ENCODE peak calls at places on chromosomes 12 and 14, in five cellular contexts. One of them, this sample, is unnamed.

GRCh38 chr12:131153016-131153415 is 199.3 kb downstream of the ADGRD1 start:
- DNase-seq in T47D: no peak
- DNase-seq in stimulated activated CD4-positive, alpha-beta T cell treated with anti-CD3 and anti-CD28 coated beads, Interleukin-15, amount 100 ng/mL, for 24 hours: no peak
- DNase-seq in skeletal muscle cell: no peak
- DNase-seq in T-helper 17 cell: no peak
- DNase-seq in this sample: no peak

GRCh38 chr12:26252946-26253345 is 57.6 kb downstream of the SSPN start:
- DNase-seq in T47D: no peak
- DNase-seq in stimulated activated CD4-positive, alpha-beta T cell treated with anti-CD3 and anti-CD28 coated beads, Interleukin-15, amount 100 ng/mL, for 24 hours: no peak
- DNase-seq in skeletal muscle cell: no peak
- DNase-seq in T-helper 17 cell: no peak
- DNase-seq in this sample: no peak

GRCh38 chr14:64891839-64892375 is 12.2 kb upstream of the SPTB start:
- DNase-seq in T47D: peak
- DNase-seq in stimulated activated CD4-positive, alpha-beta T cell treated with anti-CD3 and anti-CD28 coated beads, Interleukin-15, amount 100 ng/mL, for 24 hours: peak
- DNase-seq in skeletal muscle cell: peak
- DNase-seq in T-helper 17 cell: no peak
- DNase-seq in this sample: no peak

GRCh38 chr12:112677050-112677765 is 114.3 kb upstream of the RPH3A start:
- DNase-seq in T47D: no peak
- DNase-seq in stimulated activated CD4-positive, alpha-beta T cell treated with anti-CD3 and anti-CD28 coated beads, Interleukin-15, amount 100 ng/mL, for 24 hours: no peak
- DNase-seq in skeletal muscle cell: no peak
- DNase-seq in T-helper 17 cell: no peak
- DNase-seq in this sample: no peak

GRCh38 chr12:63955831-63956685 is 111.6 kb downstream of the SRGAP1 start:
- DNase-seq in T47D: no peak
- DNase-seq in stimulated activated CD4-positive, alpha-beta T cell treated with anti-CD3 and anti-CD28 coated beads, Interleukin-15, amount 100 ng/mL, for 24 hours: no peak
- DNase-seq in skeletal muscle cell: peak
- DNase-seq in T-helper 17 cell: no peak
- DNase-seq in this sample: no peak

GRCh38 chr14:92703516-92703915 is 44.9 kb downstream of the LGMN start:
- DNase-seq in T47D: no peak
- DNase-seq in stimulated activated CD4-positive, alpha-beta T cell treated with anti-CD3 and anti-CD28 coated beads, Interleukin-15, amount 100 ng/mL, for 24 hours: no peak
- DNase-seq in skeletal muscle cell: no peak
- DNase-seq in T-helper 17 cell: no peak
- DNase-seq in this sample: no peak

GRCh38 chr14:76576047-76576741 is 185.1 kb upstream of the VASH1 start:
- DNase-seq in T47D: no peak
- DNase-seq in stimulated activated CD4-positive, alpha-beta T cell treated with anti-CD3 and anti-CD28 coated beads, Interleukin-15, amount 100 ng/mL, for 24 hours: no peak
- DNase-seq in skeletal muscle cell: no peak
- DNase-seq in T-helper 17 cell: no peak
- DNase-seq in this sample: no peak

GRCh38 chr12:124392271-124392990 is 97.5 kb downstream of the RFLNA start:
- DNase-seq in T47D: no peak
- DNase-seq in stimulated activated CD4-positive, alpha-beta T cell treated with anti-CD3 and anti-CD28 coated beads, Interleukin-15, amount 100 ng/mL, for 24 hours: peak
- DNase-seq in skeletal muscle cell: no peak
- DNase-seq in T-helper 17 cell: no peak
- DNase-seq in this sample: no peak

GRCh38 chr14:75315143-75315542 is 36.5 kb downstream of the FOS start:
- DNase-seq in T47D: no peak
- DNase-seq in stimulated activated CD4-positive, alpha-beta T cell treated with anti-CD3 and anti-CD28 coated beads, Interleukin-15, amount 100 ng/mL, for 24 hours: no peak
- DNase-seq in skeletal muscle cell: no peak
- DNase-seq in T-helper 17 cell: no peak
- DNase-seq in this sample: no peak

GRCh38 chr14:69323266-69323966 is 63.5 kb downstream of the GALNT16 start:
- DNase-seq in T47D: no peak
- DNase-seq in stimulated activated CD4-positive, alpha-beta T cell treated with anti-CD3 and anti-CD28 coated beads, Interleukin-15, amount 100 ng/mL, for 24 hours: no peak
- DNase-seq in skeletal muscle cell: no peak
- DNase-seq in T-helper 17 cell: no peak
- DNase-seq in this sample: no peak

GRCh38 chr14:23895480-23895879 is 58.1 kb upstream of the DHRS4 start:
- DNase-seq in T47D: peak
- DNase-seq in stimulated activated CD4-positive, alpha-beta T cell treated with anti-CD3 and anti-CD28 coated beads, Interleukin-15, amount 100 ng/mL, for 24 hours: no peak
- DNase-seq in skeletal muscle cell: no peak
- DNase-seq in T-helper 17 cell: no peak
- DNase-seq in this sample: no peak

GRCh38 chr12:116466536-116466935 is 92.6 kb upstream of the MAP1LC3B2 start:
- DNase-seq in T47D: no peak
- DNase-seq in stimulated activated CD4-positive, alpha-beta T cell treated with anti-CD3 and anti-CD28 coated beads, Interleukin-15, amount 100 ng/mL, for 24 hours: no peak
- DNase-seq in skeletal muscle cell: peak
- DNase-seq in T-helper 17 cell: no peak
- DNase-seq in this sample: no peak

GRCh38 chr14:55777867-55778266 is 197.9 kb downstream of the KTN1 start:
- DNase-seq in T47D: no peak
- DNase-seq in stimulated activated CD4-positive, alpha-beta T cell treated with anti-CD3 and anti-CD28 coated beads, Interleukin-15, amount 100 ng/mL, for 24 hours: no peak
- DNase-seq in skeletal muscle cell: no peak
- DNase-seq in T-helper 17 cell: no peak
- DNase-seq in this sample: no peak

GRCh38 chr12:63042646-63043045 is 107.7 kb upstream of the PPM1H start:
- DNase-seq in T47D: no peak
- DNase-seq in stimulated activated CD4-positive, alpha-beta T cell treated with anti-CD3 and anti-CD28 coated beads, Interleukin-15, amount 100 ng/mL, for 24 hours: no peak
- DNase-seq in skeletal muscle cell: no peak
- DNase-seq in T-helper 17 cell: no peak
- DNase-seq in this sample: no peak

GRCh38 chr14:21852061-21852664 is 178.5 kb upstream of the OR4E1 start:
- DNase-seq in T47D: no peak
- DNase-seq in stimulated activated CD4-positive, alpha-beta T cell treated with anti-CD3 and anti-CD28 coated beads, Interleukin-15, amount 100 ng/mL, for 24 hours: peak
- DNase-seq in skeletal muscle cell: no peak
- DNase-seq in T-helper 17 cell: peak
- DNase-seq in this sample: no peak

GRCh38 chr12:47080725-47081502 is 1.2 kb upstream of the AMIGO2 start:
- DNase-seq in T47D: peak
- DNase-seq in stimulated activated CD4-positive, alpha-beta T cell treated with anti-CD3 and anti-CD28 coated beads, Interleukin-15, amount 100 ng/mL, for 24 hours: peak
- DNase-seq in skeletal muscle cell: no peak
- DNase-seq in T-helper 17 cell: peak
- DNase-seq in this sample: no peak

GRCh38 chr12:88579941-88580871 is at the start of gene KITLG:
- DNase-seq in T47D: peak
- DNase-seq in stimulated activated CD4-positive, alpha-beta T cell treated with anti-CD3 and anti-CD28 coated beads, Interleukin-15, amount 100 ng/mL, for 24 hours: peak
- DNase-seq in skeletal muscle cell: peak
- DNase-seq in T-helper 17 cell: no peak
- DNase-seq in this sample: peak

GRCh38 chr14:32703246-32703645 is 235.4 kb upstream of the NPAS3 start:
- DNase-seq in T47D: no peak
- DNase-seq in stimulated activated CD4-positive, alpha-beta T cell treated with anti-CD3 and anti-CD28 coated beads, Interleukin-15, amount 100 ng/mL, for 24 hours: no peak
- DNase-seq in skeletal muscle cell: no peak
- DNase-seq in T-helper 17 cell: no peak
- DNase-seq in this sample: no peak

GRCh38 chr12:53505086-53505485 is 2.2 kb downstream of the NPFF start:
- DNase-seq in T47D: no peak
- DNase-seq in stimulated activated CD4-positive, alpha-beta T cell treated with anti-CD3 and anti-CD28 coated beads, Interleukin-15, amount 100 ng/mL, for 24 hours: no peak
- DNase-seq in skeletal muscle cell: no peak
- DNase-seq in T-helper 17 cell: no peak
- DNase-seq in this sample: no peak

GRCh38 chr14:94679941-94680340 is 67.8 kb downstream of the SERPINA3 start:
- DNase-seq in T47D: no peak
- DNase-seq in stimulated activated CD4-positive, alpha-beta T cell treated with anti-CD3 and anti-CD28 coated beads, Interleukin-15, amount 100 ng/mL, for 24 hours: no peak
- DNase-seq in skeletal muscle cell: no peak
- DNase-seq in T-helper 17 cell: no peak
- DNase-seq in this sample: no peak